ENCODE peak calls at places on chromosomes 6 and 20, in four cellular contexts. A is H9, Y is aorta, F is cardiac muscle cell. K is an unnamed sample.

GRCh38 chr20:58709703-58710039 is 17.1 kb downstream of the NPEPL1 start:
- DNase-seq in A (no peak), Y (no peak), F (no peak), K (no peak)

GRCh38 chr6:134666174-134666573 is 283.7 kb downstream of the ALDH8A1 start:
- DNase-seq in A (no peak), Y (no peak), F (no peak), K (no peak)

GRCh38 chr6:34393191-34393967 is 910 bp upstream of the NUDT3 start:
- DNase-seq in A (no peak), Y (no peak), F (no peak), K (no peak)

GRCh38 chr6:25312703-25313102 is 33.5 kb downstream of the CARMIL1 start:
- DNase-seq in A (no peak), Y (no peak), F (peak), K (peak)

GRCh38 chr20:55668659-55669058 is 336.7 kb downstream of the CBLN4 start:
- DNase-seq in A (no peak), Y (no peak), F (no peak), K (no peak)

GRCh38 chr6:40395066-40395697 is 192.0 kb downstream of the LRFN2 start:
- DNase-seq in A (peak), Y (no peak), F (no peak), K (no peak)

GRCh38 chr20:63025534-63026331 is 19.0 kb upstream of the BHLHE23 start:
- DNase-seq in A (peak), Y (peak), F (peak), K (no peak)

GRCh38 chr6:144252289-144252688 is 32.8 kb upstream of the UTRN start:
- DNase-seq in A (no peak), Y (no peak), F (peak), K (no peak)

GRCh38 chr20:38073307-38074010 is 39.9 kb downstream of the RPRD1B start:
- DNase-seq in A (peak), Y (no peak), F (peak), K (peak)

GRCh38 chr6:114055758-114056157 is 84.8 kb upstream of the HDAC2 start:
- DNase-seq in A (no peak), Y (no peak), F (no peak), K (no peak)

GRCh38 chr6:124924333-124924759 is 37.9 kb upstream of the RNF217 start:
- DNase-seq in A (no peak), Y (no peak), F (peak), K (no peak)

GRCh38 chr6:125995972-125996580 is 9.7 kb downstream of the TRMT11 start:
- DNase-seq in A (peak), Y (peak), F (peak), K (peak)

GRCh38 chr20:1328680-1329330 is at the start of gene SDCBP2:
- DNase-seq in A (peak), Y (no peak), F (no peak), K (peak)

GRCh38 chr6:21305827-21306469 is 287.6 kb upstream of the SOX4 start:
- DNase-seq in A (no peak), Y (no peak), F (peak), K (no peak)

GRCh38 chr6:5025911-5026819 is 22.3 kb upstream of the RPP40 start:
- DNase-seq in A (peak), Y (peak), F (peak), K (no peak)

GRCh38 chr6:127463056-127463455 is 3.9 kb upstream of the KIAA0408 start:
- DNase-seq in A (no peak), Y (no peak), F (no peak), K (no peak)

GRCh38 chr20:54156522-54156921 is 17.3 kb downstream of the CYP24A1 start:
- DNase-seq in A (no peak), Y (no peak), F (no peak), K (no peak)

GRCh38 chr6:25727028-25727427 is 27.5 kb upstream of the SLC17A4 start:
- DNase-seq in A (no peak), Y (no peak), F (no peak), K (no peak)

GRCh38 chr20:44728835-44729342 is 13.7 kb downstream of the CCN5 start:
- DNase-seq in A (peak), Y (peak), F (peak), K (peak)

GRCh38 chr20:50186151-50186885 is 4.3 kb upstream of the CEBPB start:
- DNase-seq in A (peak), Y (peak), F (peak), K (peak)

GRCh38 chr6:108565893-108566292 is 5.2 kb downstream of the FOXO3 start:
- DNase-seq in A (no peak), Y (no peak), F (peak), K (no peak)

GRCh38 chr6:73340048-73340447 is 14.0 kb downstream of the DPPA5 start:
- DNase-seq in A (no peak), Y (no peak), F (no peak), K (no peak)

GRCh38 chr6:144547409-144547808 is 262.3 kb downstream of the UTRN start:
- DNase-seq in A (no peak), Y (no peak), F (no peak), K (no peak)

GRCh38 chr20:1928782-1929181 is 33.6 kb downstream of the SIRPA start:
- DNase-seq in A (no peak), Y (peak), F (no peak), K (no peak)

GRCh38 chr6:167350731-167351655 is 26.1 kb downstream of the TTLL2 start:
- DNase-seq in A (peak), Y (peak), F (peak), K (peak)

GRCh38 chr6:25026723-25027122 is 91.0 kb upstream of the RIPOR2 start:
- DNase-seq in A (no peak), Y (no peak), F (no peak), K (no peak)

GRCh38 chr6:155495011-155495768 is 39.6 kb upstream of the NOX3 start:
- DNase-seq in A (peak), Y (peak), F (peak), K (no peak)

GRCh38 chr6:10413850-10414765 is 766 bp downstream of the TFAP2A start:
- DNase-seq in A (peak), Y (no peak), F (no peak), K (no peak)

GRCh38 chr6:157821342-157822033 is 1.6 kb upstream of the SNX9 start:
- DNase-seq in A (no peak), Y (no peak), F (no peak), K (no peak)

GRCh38 chr6:25334793-25335192 is 55.6 kb downstream of the CARMIL1 start:
- DNase-seq in A (no peak), Y (no peak), F (no peak), K (no peak)

GRCh38 chr20:21229163-21229562 is 74.0 kb upstream of the XRN2 start:
- DNase-seq in A (no peak), Y (no peak), F (no peak), K (peak)

GRCh38 chr6:169115632-169116031 is 138.0 kb downstream of the THBS2 start:
- DNase-seq in A (no peak), Y (no peak), F (peak), K (no peak)

GRCh38 chr20:41293269-41294037 is 24.1 kb downstream of the ZHX3 start:
- DNase-seq in A (no peak), Y (no peak), F (peak), K (no peak)
- H3K27ac ChIP-seq in A (no peak), Y (no peak), F (no peak), K (no peak)

GRCh38 chr6:11615214-11615602 is 77.7 kb downstream of the TMEM170B start:
- DNase-seq in A (no peak), Y (no peak), F (no peak), K (no peak)

GRCh38 chr6:11616200-11616611 is 78.7 kb downstream of the TMEM170B start:
- DNase-seq in A (no peak), Y (no peak), F (peak), K (no peak)

GRCh38 chr6:11613858-11614257 is 76.3 kb downstream of the TMEM170B start:
- DNase-seq in A (no peak), Y (no peak), F (peak), K (peak)

GRCh38 chr6:11613336-11613735 is 75.8 kb downstream of the TMEM170B start:
- DNase-seq in A (no peak), Y (no peak), F (no peak), K (no peak)

GRCh38 chr6:11614534-11615213 is 77.1 kb downstream of the TMEM170B start:
- DNase-seq in A (no peak), Y (no peak), F (no peak), K (no peak)
- H3K27ac ChIP-seq in A (no peak), Y (no peak), F (no peak), K (no peak)

GRCh38 chr20:34374209-34374749 is 11.2 kb downstream of the ITCH start:
- DNase-seq in A (no peak), Y (no peak), F (no peak), K (no peak)

GRCh38 chr20:34375977-34376430 is 12.9 kb downstream of the ITCH start:
- DNase-seq in A (no peak), Y (no peak), F (no peak), K (no peak)

DNA sequence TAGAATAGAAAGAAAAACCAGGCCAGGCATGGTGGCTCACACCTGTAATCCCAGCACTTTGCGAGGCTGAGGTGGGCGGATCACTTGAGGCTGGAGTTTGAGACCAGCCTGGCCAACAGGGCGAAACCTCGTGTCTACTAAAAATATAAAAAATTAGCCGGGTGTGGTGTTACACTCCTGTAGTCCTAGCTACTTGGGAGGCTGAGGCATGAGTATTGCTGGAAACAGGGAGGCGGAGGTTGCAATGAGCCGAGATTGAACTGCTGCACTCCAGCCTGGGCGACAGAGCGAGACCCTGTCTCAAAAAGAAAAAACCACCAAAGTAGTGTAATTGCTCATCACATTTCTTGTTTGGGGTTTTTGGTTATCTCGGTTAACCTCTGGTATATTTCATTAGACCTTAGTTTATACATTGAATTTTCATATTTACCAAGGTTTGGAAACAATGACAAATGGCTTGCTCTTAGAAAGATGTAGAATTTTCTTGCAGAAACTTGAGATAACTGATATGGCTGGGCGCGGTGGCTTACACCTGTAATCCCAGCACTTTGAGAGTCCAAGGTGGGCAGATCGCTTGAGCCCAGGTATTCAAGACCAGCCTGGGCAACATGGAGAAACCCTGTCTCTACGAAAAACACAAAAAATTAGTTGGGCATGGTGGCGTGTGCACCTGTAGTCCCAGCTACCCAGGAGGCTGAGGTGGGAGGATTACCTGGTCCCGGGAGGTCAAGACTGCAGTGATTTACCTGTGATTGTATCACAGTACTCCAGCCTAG is 14.2 kb downstream of the ITCH start:
- DNase-seq in A (no peak), Y (no peak), F (no peak), K (no peak)
- H3K27ac ChIP-seq in A (no peak), Y (no peak), F (no peak), K (no peak)

GRCh38 chr6:105609375-105609991 is 206.6 kb upstream of the PREP start:
- DNase-seq in A (no peak), Y (peak), F (no peak), K (no peak)
- H3K27ac ChIP-seq in A (no peak), Y (no peak), F (no peak), K (no peak)

DNA sequence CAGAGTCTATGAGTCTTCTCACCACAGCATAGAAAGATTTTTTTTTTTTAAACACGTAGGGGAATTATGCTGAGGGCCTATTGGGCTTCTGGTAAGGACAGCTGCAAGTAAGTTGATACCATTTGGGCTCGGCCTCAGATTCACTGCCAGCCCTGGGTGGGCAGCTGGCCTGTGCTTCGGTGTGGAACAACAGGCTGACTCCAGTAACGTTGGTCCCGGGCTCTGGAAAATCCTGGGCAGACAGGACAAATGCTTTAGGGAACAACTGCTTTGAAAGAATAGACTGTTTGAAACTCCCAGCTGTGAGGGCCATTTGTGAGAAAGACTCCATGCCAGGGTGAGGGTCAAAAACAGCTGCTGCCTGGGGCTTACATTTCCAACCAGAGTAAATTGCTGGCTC is 366.5 kb downstream of the QKI start:
- DNase-seq in A (peak), Y (no peak), F (no peak), K (no peak)
- H3K27ac ChIP-seq in A (no peak), Y (no peak), F (no peak), K (no peak)

DNA sequence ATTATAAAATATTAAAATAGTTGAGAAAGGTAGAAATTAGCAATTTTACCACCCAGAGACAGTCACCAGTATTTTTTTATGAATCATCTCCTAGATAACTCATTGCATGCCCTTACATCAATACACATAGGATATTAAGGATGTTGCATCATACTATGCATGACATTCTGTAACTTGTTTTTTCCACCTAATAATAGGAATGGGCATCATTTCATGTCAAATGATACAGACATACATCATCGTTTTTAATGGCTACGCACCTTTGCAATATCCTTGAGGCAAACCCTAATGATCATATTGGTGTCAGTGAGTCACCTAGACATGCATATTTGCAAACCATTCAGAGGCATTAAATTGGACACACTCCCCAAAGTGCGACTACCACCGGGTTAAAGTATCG is 309.7 kb upstream of the AGPAT4 start:
- DNase-seq in A (no peak), Y (no peak), F (no peak), K (no peak)
- H3K27ac ChIP-seq in A (no peak), Y (no peak), F (no peak), K (no peak)

DNA sequence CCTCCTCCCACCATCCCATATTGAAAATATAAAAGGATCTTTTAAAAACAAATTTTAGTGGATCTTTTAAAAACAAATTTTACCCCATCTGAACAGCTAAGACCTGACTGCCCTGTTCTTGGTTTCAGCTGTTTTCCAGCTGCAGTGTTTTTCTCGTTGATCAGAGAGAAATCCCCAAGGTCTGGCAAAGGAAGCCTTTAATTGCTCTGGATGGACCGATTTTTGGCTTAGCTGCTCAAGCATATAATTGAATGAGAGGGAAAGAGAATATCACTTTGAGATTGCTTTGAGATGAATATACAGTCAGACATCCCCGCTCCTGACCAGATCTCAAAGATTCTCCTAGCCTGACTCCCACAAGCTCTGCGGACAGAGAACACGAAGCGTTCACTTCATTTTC is 101.5 kb downstream of the SNX5 start:
- DNase-seq in A (no peak), Y (no peak), F (peak), K (no peak)
- H3K27ac ChIP-seq in A (no peak), Y (no peak), F (no peak), K (no peak)

GRCh38 chr6:81630719-81631118 is 121.8 kb downstream of the TENT5A start:
- DNase-seq in A (no peak), Y (no peak), F (no peak), K (no peak)

GRCh38 chr6:81624443-81624842 is 128.0 kb downstream of the TENT5A start:
- DNase-seq in A (no peak), Y (no peak), F (no peak), K (no peak)

GRCh38 chr6:81623106-81623834 is 129.2 kb downstream of the TENT5A start:
- DNase-seq in A (no peak), Y (no peak), F (no peak), K (no peak)

GRCh38 chr6:81621816-81622395 is 130.6 kb downstream of the TENT5A start:
- DNase-seq in A (no peak), Y (no peak), F (no peak), K (no peak)

GRCh38 chr6:81625216-81625615 is 127.3 kb downstream of the TENT5A start:
- DNase-seq in A (no peak), Y (no peak), F (peak), K (no peak)
- H3K27ac ChIP-seq in A (no peak), Y (no peak), F (no peak), K (no peak)

DNA sequence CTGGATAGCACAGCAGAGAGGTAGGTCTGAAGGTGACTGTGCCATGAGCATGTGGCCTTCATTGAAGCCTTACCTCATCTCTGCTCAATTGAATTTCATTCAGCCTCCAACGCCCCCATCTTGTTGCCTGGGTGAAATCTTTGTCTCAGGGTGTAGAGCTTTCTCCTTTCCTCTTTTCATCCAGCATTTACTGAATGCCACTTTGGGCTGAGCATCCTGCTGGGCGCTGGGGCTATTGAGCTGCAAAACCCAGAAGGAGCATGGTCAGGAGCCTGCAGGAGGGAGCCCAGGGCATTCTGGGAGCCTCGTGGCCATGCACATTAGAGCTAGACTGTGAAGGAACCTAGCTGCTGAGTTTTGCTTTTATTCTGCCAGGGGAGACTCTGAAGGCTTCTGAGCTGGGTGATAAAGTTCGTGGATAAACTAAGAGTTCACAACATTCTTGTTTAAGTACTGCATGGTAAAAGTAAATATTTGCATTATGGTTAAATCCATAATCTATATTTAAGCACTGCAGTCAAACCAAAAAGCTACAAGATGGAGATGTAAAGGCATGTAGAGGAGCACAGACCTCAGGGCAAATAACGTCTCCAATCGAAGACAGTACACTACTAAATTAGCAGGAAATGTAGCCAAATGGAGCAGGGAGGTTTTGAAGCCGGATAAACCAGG is 13.2 kb upstream of the ASXL1 start:
- DNase-seq in A (peak), Y (no peak), F (no peak), K (no peak)
- H3K27ac ChIP-seq in A (no peak), Y (no peak), F (no peak), K (no peak)

DNA sequence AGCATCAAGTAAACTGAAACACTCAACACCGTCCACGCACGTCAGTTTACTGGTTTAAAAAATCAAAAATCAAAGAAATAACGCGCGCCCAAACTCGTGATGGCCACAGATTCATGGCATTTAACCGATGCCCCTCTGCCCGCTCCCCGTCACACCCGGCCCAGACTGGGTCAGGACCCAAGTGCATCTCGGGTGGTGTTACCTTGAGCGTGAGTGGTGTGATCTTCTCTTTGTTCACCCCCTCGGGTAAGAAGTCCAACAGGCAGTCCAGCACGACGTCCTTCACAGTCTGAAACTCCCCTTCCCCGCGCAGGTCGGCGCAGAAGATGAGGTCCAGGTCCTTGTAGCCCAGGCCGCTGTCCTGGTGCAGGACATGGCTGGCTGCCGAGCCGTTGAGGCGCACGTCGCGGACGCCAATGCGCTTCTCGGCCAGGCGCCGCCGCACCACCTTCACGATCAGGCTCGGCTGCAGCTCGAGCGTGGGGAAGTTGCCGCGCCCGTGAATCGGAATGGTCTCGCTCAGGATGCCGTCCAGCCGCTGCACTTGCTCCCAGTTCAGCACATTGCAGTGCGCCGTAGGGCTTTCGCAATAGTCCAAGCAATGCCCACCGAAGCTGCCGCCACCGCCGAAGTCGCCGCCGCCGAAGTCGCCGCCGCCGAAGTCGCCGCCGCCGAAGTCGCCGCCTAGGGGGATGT is 945 bp downstream of the TENT5A start:
- DNase-seq in A (peak), Y (peak), F (peak), K (peak)
- H3K27ac ChIP-seq in A (no peak), Y (peak), F (peak), K (peak)